ENCODE peak calls at places on chromosome 7, in nine cellular contexts. R is SK-N-SH; V is iris pigment epithelial cell; O is HFFc6; U is stimulated activated CD4-positive, alpha-beta T cell treated with anti-CD3 and anti-CD28 coated beads, Interleukin-2, amount 100 ng/mL, for 48 hours; A is NCI-H69; J is amygdala; H is stimulated activated CD8-positive, alpha-beta memory T cell treated with anti-CD3 and anti-CD28 coated beads, Interleukin-12 subunit alpha, Interleukin-12 subunit beta, amount 100 ng/mL, for 4 hours; X is skeletal muscle cell. L is an unnamed sample.

GRCh38 chr7:25148772-25149575 is 23.9 kb upstream of the CYCS start:
- DNase-seq in R (no peak), V (no peak), O (no peak), U (no peak), A (peak), J (no peak), H (no peak), X (no peak), L (no peak)

GRCh38 chr7:31465285-31465684 is 48.6 kb upstream of the ITPRID1 start:
- DNase-seq in R (no peak), V (no peak), O (no peak), U (no peak), A (no peak), J (no peak), H (no peak), X (no peak), L (no peak)

GRCh38 chr7:32410545-32410944 is 79.6 kb downstream of the LSM5 start:
- DNase-seq in R (no peak), V (no peak), O (no peak), U (no peak), A (no peak), J (no peak), H (no peak), X (no peak), L (no peak)

GRCh38 chr7:38330861-38331709 is 57.6 kb upstream of the TARP start:
- DNase-seq in R (no peak), V (no peak), O (no peak), U (no peak), A (peak), J (no peak), H (no peak), X (no peak), L (no peak)

GRCh38 chr7:129072410-129073063 is 17.6 kb upstream of the TNPO3 start:
- DNase-seq in R (no peak), V (no peak), O (no peak), U (no peak), A (no peak), J (no peak), H (no peak), X (no peak), L (no peak)

GRCh38 chr7:74212661-74213060 is 2.9 kb downstream of the LAT2 start:
- DNase-seq in R (no peak), V (no peak), O (no peak), U (no peak), A (no peak), J (no peak), H (no peak), X (no peak), L (no peak)

GRCh38 chr7:45709168-45710034 is 135.2 kb downstream of the ADCY1 start:
- DNase-seq in R (no peak), V (peak), O (peak), U (no peak), A (no peak), J (no peak), H (no peak), X (no peak), L (no peak)

GRCh38 chr7:130009848-130010688 is 41.1 kb downstream of the ZC3HC1 start:
- DNase-seq in R (peak), V (peak), O (peak), U (no peak), A (peak), J (no peak), H (no peak), X (peak), L (no peak)

GRCh38 chr7:141776374-141776773 is at the start of gene TAS2R4:
- DNase-seq in R (no peak), V (no peak), O (no peak), U (no peak), A (no peak), J (no peak), H (no peak), X (no peak), L (no peak)

GRCh38 chr7:55423277-55423711 is 58.2 kb downstream of the LANCL2 start:
- DNase-seq in R (no peak), V (peak), O (peak), U (no peak), A (no peak), J (no peak), H (no peak), X (no peak), L (no peak)

GRCh38 chr7:150428671-150429451 is 21.6 kb upstream of the GIMAP8 start:
- DNase-seq in R (no peak), V (peak), O (peak), U (no peak), A (peak), J (no peak), H (no peak), X (peak), L (no peak)

GRCh38 chr7:148698397-148699023 is at the start of gene CUL1:
- DNase-seq in R (peak), V (peak), O (peak), U (peak), A (peak), J (no peak), H (peak), X (no peak), L (peak)

GRCh38 chr7:155555116-155555695 is 8.8 kb upstream of the CNPY1 start:
- DNase-seq in R (no peak), V (no peak), O (no peak), U (no peak), A (no peak), J (no peak), H (no peak), X (no peak), L (no peak)

GRCh38 chr7:38658916-38659315 is 27.7 kb upstream of the AMPH start:
- DNase-seq in R (no peak), V (no peak), O (no peak), U (no peak), A (no peak), J (no peak), H (no peak), X (no peak), L (no peak)

GRCh38 chr7:151416135-151416740 is 6.4 kb upstream of the WDR86 start:
- DNase-seq in R (no peak), V (no peak), O (no peak), U (no peak), A (no peak), J (no peak), H (no peak), X (no peak), L (no peak)

GRCh38 chr7:2474813-2475677 is 1.2 kb downstream of the GRIFIN start:
- DNase-seq in R (peak), V (no peak), O (no peak), U (no peak), A (no peak), J (no peak), H (no peak), X (no peak), L (no peak)

GRCh38 chr7:155829796-155830470 is 17.7 kb upstream of the SHH start:
- DNase-seq in R (no peak), V (no peak), O (no peak), U (no peak), A (no peak), J (no peak), H (no peak), X (no peak), L (no peak)

GRCh38 chr7:102872460-102872859 is 40.3 kb upstream of the LRRC17 start:
- DNase-seq in R (no peak), V (peak), O (peak), U (no peak), A (no peak), J (no peak), H (no peak), X (peak), L (no peak)

GRCh38 chr7:27187702-27188665 is 3.0 kb upstream of the HOXA11 start:
- DNase-seq in R (no peak), V (no peak), O (no peak), U (no peak), A (peak), J (no peak), H (no peak), X (no peak), L (no peak)

GRCh38 chr7:23530355-23530754 is 1.4 kb downstream of the TRA2A start:
- DNase-seq in R (peak), V (peak), O (peak), U (no peak), A (peak), J (no peak), H (no peak), X (no peak), L (no peak)

GRCh38 chr7:31027161-31027965 is 24.7 kb upstream of the ADCYAP1R1 start:
- DNase-seq in R (peak), V (peak), O (no peak), U (no peak), A (peak), J (no peak), H (no peak), X (no peak), L (peak)

GRCh38 chr7:74040101-74040790 is 12.3 kb downstream of the ELN start:
- DNase-seq in R (no peak), V (no peak), O (no peak), U (no peak), A (peak), J (no peak), H (no peak), X (no peak), L (no peak)

GRCh38 chr7:116356979-116357378 is 142.6 kb upstream of the CAV2 start:
- DNase-seq in R (no peak), V (peak), O (no peak), U (no peak), A (no peak), J (no peak), H (no peak), X (no peak), L (no peak)

GRCh38 chr7:80324032-80324431 is 187.8 kb downstream of the GNAT3 start:
- DNase-seq in R (no peak), V (peak), O (peak), U (no peak), A (peak), J (no peak), H (no peak), X (peak), L (no peak)

GRCh38 chr7:47730135-47730534 is 148.2 kb upstream of the TNS3 start:
- DNase-seq in R (no peak), V (peak), O (no peak), U (no peak), A (no peak), J (no peak), H (no peak), X (no peak), L (no peak)

GRCh38 chr7:124034754-124035100 is 1.9 kb upstream of the TMEM229A start:
- DNase-seq in R (no peak), V (no peak), O (no peak), U (no peak), A (no peak), J (no peak), H (no peak), X (no peak), L (no peak)

GRCh38 chr7:70325509-70326101 is 727.3 kb downstream of the AUTS2 start:
- DNase-seq in R (peak), V (peak), O (no peak), U (no peak), A (peak), J (no peak), H (no peak), X (peak), L (no peak)

GRCh38 chr7:114806590-114807167 is 115.2 kb upstream of the MDFIC start:
- DNase-seq in R (no peak), V (peak), O (no peak), U (no peak), A (peak), J (no peak), H (no peak), X (no peak), L (no peak)

GRCh38 chr7:148738737-148739535 is 40.2 kb downstream of the CUL1 start:
- DNase-seq in R (no peak), V (peak), O (peak), U (no peak), A (peak), J (no peak), H (no peak), X (no peak), L (no peak)

GRCh38 chr7:81187768-81188167 is 268.9 kb upstream of the SEMA3C start:
- DNase-seq in R (no peak), V (no peak), O (no peak), U (no peak), A (no peak), J (no peak), H (no peak), X (no peak), L (no peak)

GRCh38 chr7:142801601-142802295 is 31.0 kb downstream of the PRSS2 start:
- DNase-seq in R (no peak), V (no peak), O (no peak), U (no peak), A (no peak), J (no peak), H (no peak), X (no peak), L (no peak)